ENCODE peak calls at places on chromosomes 16 and 17, in ten cellular contexts. Q is heart right ventricle; R is spleen; P is CD4-positive, CD25-positive, alpha-beta regulatory T cell; Y is OCI-LY7; G is tibial nerve; X is Panc1; M is PC-3; H is left ventricle myocardium inferior; E is heart left ventricle. K is an unnamed sample.

GRCh38 chr16:51971184-51971583 is 575.8 kb downstream of the TOX3 start:
- DNase-seq in R (no peak), M (no peak), Y (peak; percentile 1), G (no peak), P (no peak), X (no peak), H (no peak), Q (no peak), E (no peak), K (no peak)

GRCh38 chr17:71636644-71637043 is 484.2 kb upstream of the SOX9 start:
- DNase-seq in G (no peak), R (no peak), E (no peak), P (no peak), Q (no peak), M (no peak), X (no peak), H (no peak), Y (no peak), K (no peak)

GRCh38 chr17:70320642-70321345 is 151.5 kb downstream of the KCNJ2 start:
- DNase-seq in E (no peak), G (no peak), Y (no peak), X (no peak), H (peak; percentile 24), M (no peak), R (no peak), Q (no peak), P (no peak), K (no peak)

GRCh38 chr17:50917418-50917743 is 51.2 kb upstream of the TOB1 start:
- DNase-seq in Y (no peak), M (no peak), P (no peak), G (no peak), X (no peak), R (no peak), E (no peak), Q (no peak), H (no peak), K (no peak)

GRCh38 chr17:36641877-36642845 is 40.8 kb downstream of the MRM1 start:
- DNase-seq in M (no peak), P (no peak), R (peak; percentile 61), X (no peak), H (no peak), E (no peak), G (no peak), Y (no peak), Q (no peak), K (no peak)

GRCh38 chr17:77831497-77832179 is 126.9 kb upstream of the TNRC6C start:
- DNase-seq in Q (no peak), M (peak; percentile 48), H (peak; percentile 12), R (peak; percentile 46), E (no peak), Y (no peak), X (no peak), G (no peak), P (no peak), K (no peak)

GRCh38 chr17:7884581-7885356 is 3.8 kb upstream of the CHD3 start:
- DNase-seq in Q (peak; percentile 27), E (peak; percentile 67), Y (peak; percentile 32), H (no peak), P (peak; percentile 28), G (no peak), M (no peak), X (no peak), R (peak; percentile 90), K (no peak)

GRCh38 chr17:40568074-40568836 is 3.0 kb upstream of the CCR7 start:
- DNase-seq in M (no peak), E (no peak), X (no peak), R (no peak), Y (no peak), P (no peak), Q (no peak), G (no peak), H (no peak), K (no peak)

GRCh38 chr17:75194879-75195278 is 10.6 kb upstream of the NUP85 start:
- DNase-seq in M (no peak), P (no peak), H (no peak), R (no peak), X (no peak), Y (no peak), G (no peak), E (no peak), Q (no peak), K (no peak)

GRCh38 chr16:65037558-65037957 is 84.3 kb downstream of the CDH11 start:
- DNase-seq in X (no peak), Y (no peak), G (no peak), M (no peak), P (no peak), H (no peak), E (no peak), R (no peak), Q (no peak), K (no peak)

GRCh38 chr17:76404976-76405563 is 20.7 kb downstream of the SPHK1 start:
- DNase-seq in H (peak; percentile 64), M (no peak), P (no peak), R (peak; percentile 73), X (no peak), E (peak; percentile 66), Y (no peak), Q (peak; percentile 63), G (no peak), K (no peak)

GRCh38 chr16:84195201-84196093 is 4.5 kb downstream of the ADAD2 start:
- DNase-seq in Q (no peak), H (no peak), X (no peak), M (no peak), P (no peak), G (no peak), Y (no peak), E (no peak), R (no peak), K (no peak)
- H3K4me3 ChIP-seq in Q (no peak overlapping the region), H (no peak overlapping the region), X (no peak overlapping the region), M (no peak overlapping the region), P (no peak overlapping the region), G (no peak overlapping the region), Y (no peak overlapping the region), E (no peak overlapping the region), R (no peak overlapping the region), K (no peak overlapping the region)

GRCh38 chr16:1332618-1333148 is 762 bp upstream of the BAIAP3 start:
- DNase-seq in H (no peak), R (no peak), G (no peak), X (no peak), E (no peak), P (no peak), Q (no peak), Y (no peak), M (no peak), K (no peak)
- H3K4me3 ChIP-seq in H (peak overlapping the region; percentile 68), R (peak overlapping the region; percentile 57), G (peak overlapping the region; percentile 24), X (peak overlapping the region; percentile 38), E (peak overlapping the region; percentile 56), P (no peak overlapping the region), Q (peak overlapping the region; percentile 56), Y (no peak overlapping the region), M (no peak overlapping the region), K (no peak overlapping the region)

GRCh38 chr17:56678249-56679144 is 85.0 kb downstream of the NOG start:
- DNase-seq in Y (no peak), P (no peak), M (no peak), Q (no peak), E (no peak), H (no peak), G (no peak), R (no peak), X (no peak), K (no peak)
- H3K4me3 ChIP-seq in Y (no peak overlapping the region), P (peak overlapping the region; percentile 52), M (peak overlapping the region; percentile 19), Q (peak overlapping the region; percentile 37), E (peak overlapping the region; percentile 11), H (peak overlapping the region; percentile 53), G (peak overlapping the region; percentile 31), R (peak overlapping the region; percentile 16), X (no peak overlapping the region), K (no peak overlapping the region)

GRCh38 chr17:28320215-28321061 is 1.4 kb downstream of the TMEM97 start:
- DNase-seq in Y (no peak), G (no peak), X (no peak), Q (no peak), R (no peak), M (no peak), H (no peak), E (no peak), P (no peak), K (no peak)
- H3K4me3 ChIP-seq in Y (peak overlapping the region; percentile 89), G (no peak overlapping the region), X (peak overlapping the region; percentile 79), Q (no peak overlapping the region), R (no peak overlapping the region), M (peak overlapping the region; percentile 73), H (no peak overlapping the region), E (no peak overlapping the region), P (no peak overlapping the region), K (peak overlapping the region; percentile 95)

GRCh38 chr16:4615389-4616046 is 830 bp upstream of the UBALD1 start:
- DNase-seq in Y (peak; percentile 36), H (peak; percentile 36), P (no peak), G (peak; percentile 20), M (no peak), Q (peak; percentile 39), E (no peak), R (peak; percentile 90), X (no peak), K (no peak)
- H3K4me3 ChIP-seq in Y (peak overlapping the region; percentile 91), H (peak overlapping the region; percentile 91), P (no peak overlapping the region), G (peak overlapping the region; percentile 60), M (peak overlapping the region; percentile 34), Q (peak overlapping the region; percentile 70), E (peak overlapping the region; percentile 95), R (peak overlapping the region; percentile 98), X (peak overlapping the region; percentile 67), K (peak overlapping the region; percentile 68)

DNA sequence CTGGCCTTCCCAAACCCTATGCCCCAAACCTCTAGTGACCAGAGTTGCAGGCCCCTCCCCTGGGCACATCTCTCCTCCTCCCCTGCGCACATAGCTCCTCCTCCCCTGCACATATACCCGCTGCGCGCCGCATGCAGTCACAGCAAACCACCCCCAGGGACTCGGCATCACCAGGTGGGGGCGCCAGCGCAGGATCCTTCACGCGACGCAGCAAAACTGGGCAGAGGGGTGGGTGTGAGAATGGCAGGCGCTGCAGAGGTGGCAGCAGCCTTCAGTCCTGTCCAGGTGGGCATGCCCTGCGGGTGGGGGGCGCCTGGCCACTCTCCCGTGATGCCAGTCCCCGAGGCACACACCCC is 5.6 kb downstream of the CORO6 start:
- DNase-seq in G (peak; percentile 69), P (peak; percentile 84), H (peak; percentile 72), Q (peak; percentile 75), R (peak; percentile 97), E (peak; percentile 89), X (no peak), M (peak; percentile 81), Y (peak; percentile 91), K (peak; percentile 83)
- H3K4me3 ChIP-seq in G (peak overlapping the region; percentile 26), P (peak overlapping the region; percentile 59), H (peak overlapping the region; percentile 63), Q (peak overlapping the region; percentile 24), R (peak overlapping the region; percentile 55), E (peak overlapping the region; percentile 37), X (peak overlapping the region; percentile 28), M (peak overlapping the region; percentile 66), Y (peak overlapping the region; percentile 58), K (peak overlapping the region; percentile 53)